ENCODE peak calls at places on chromosomes 12 and 14, in five cellular contexts. P, D, K, J and I are unnamed samples.

GRCh38 chr14:23106747-23107045 is 1.9 kb upstream of the CIROP start:
- DNase-seq in P (no peak), D (no peak), K (no peak), J (no peak), I (no peak)

GRCh38 chr12:10641735-10642500 is 28.5 kb upstream of the MAGOHB start:
- DNase-seq in P (no peak), D (no peak), K (no peak), J (no peak), I (no peak)

GRCh38 chr14:34937442-34937841 is 45.4 kb upstream of the SRP54 start:
- DNase-seq in P (no peak), D (no peak), K (no peak), J (no peak), I (no peak)

GRCh38 chr14:45199246-45199645 is 53.8 kb downstream of the MIS18BP1 start:
- DNase-seq in P (no peak), D (no peak), K (no peak), J (no peak), I (no peak)

GRCh38 chr12:3436496-3437060 is 54.4 kb upstream of the PRMT8 start:
- DNase-seq in P (no peak), D (no peak), K (no peak), J (no peak), I (no peak)

GRCh38 chr14:73167727-73168126 is 31.4 kb downstream of the PSEN1 start:
- DNase-seq in P (no peak), D (no peak), K (no peak), J (no peak), I (no peak)

GRCh38 chr12:48980389-48980952 is 2.3 kb downstream of the WNT1 start:
- DNase-seq in P (peak), D (no peak), K (no peak), J (no peak), I (peak)

GRCh38 chr14:104184911-104185499 is 46.6 kb downstream of the KIF26A start:
- DNase-seq in P (peak), D (peak), K (no peak), J (no peak), I (no peak)

GRCh38 chr14:91383439-91383838 is 34.2 kb downstream of the CCDC88C start:
- DNase-seq in P (no peak), D (no peak), K (no peak), J (no peak), I (no peak)

GRCh38 chr12:10069099-10069498 is 29.7 kb downstream of the CLEC1A start:
- DNase-seq in P (no peak), D (no peak), K (no peak), J (no peak), I (no peak)

GRCh38 chr12:94725375-94726168 is 75.2 kb upstream of the TMCC3 start:
- DNase-seq in P (peak), D (no peak), K (no peak), J (peak), I (peak)

GRCh38 chr14:26606729-26607128 is 8.9 kb upstream of the NOVA1 start:
- DNase-seq in P (no peak), D (no peak), K (no peak), J (no peak), I (no peak)

GRCh38 chr12:40137252-40137651 is 31.4 kb upstream of the SLC2A13 start:
- DNase-seq in P (no peak), D (no peak), K (no peak), J (no peak), I (peak)

GRCh38 chr14:23237772-23238594 is at the start of gene RNF212B:
- DNase-seq in P (peak), D (peak), K (peak), J (peak), I (peak)

GRCh38 chr12:120488057-120488660 is 7.8 kb upstream of the DYNLL1 start:
- DNase-seq in P (no peak), D (no peak), K (no peak), J (no peak), I (no peak)

GRCh38 chr12:124536613-124537012 is 30.8 kb downstream of the NCOR2 start:
- DNase-seq in P (no peak), D (no peak), K (no peak), J (no peak), I (no peak)

GRCh38 chr14:92846162-92846897 is 52.2 kb downstream of the GOLGA5 start:
- DNase-seq in P (no peak), D (no peak), K (no peak), J (no peak), I (no peak)

GRCh38 chr14:52950410-52950897 is 396 bp downstream of the FERMT2 start:
- DNase-seq in P (peak), D (peak), K (peak), J (peak), I (no peak)

GRCh38 chr12:47820631-47821345 is 1.1 kb upstream of the HDAC7 start:
- DNase-seq in P (peak), D (peak), K (peak), J (peak), I (no peak)

GRCh38 chr14:78157855-78158436 is 12.2 kb upstream of the NRXN3 start:
- DNase-seq in P (peak), D (no peak), K (no peak), J (no peak), I (peak)

GRCh38 chr12:124740691-124741137 is 123.0 kb downstream of the SCARB1 start:
- DNase-seq in P (peak), D (no peak), K (no peak), J (no peak), I (no peak)

GRCh38 chr14:78593949-78594348 is 423.8 kb downstream of the NRXN3 start:
- DNase-seq in P (no peak), D (no peak), K (no peak), J (no peak), I (no peak)

GRCh38 chr12:50222275-50222783 is 55.2 kb upstream of the CERS5 start:
- DNase-seq in P (peak), D (peak), K (peak), J (peak), I (peak)

GRCh38 chr14:86654558-86655184 is 1124.7 kb downstream of the FLRT2 start:
- DNase-seq in P (peak), D (peak), K (no peak), J (no peak), I (peak)

GRCh38 chr12:4489551-4489950 is 43.9 kb upstream of the FGF6 start:
- DNase-seq in P (no peak), D (no peak), K (no peak), J (no peak), I (no peak)

GRCh38 chr14:89012272-89013097 is 188.0 kb downstream of the TTC8 start:
- DNase-seq in P (peak), D (no peak), K (no peak), J (no peak), I (no peak)

GRCh38 chr12:93192878-93193277 is 184.8 kb upstream of the NUDT4 start:
- DNase-seq in P (no peak), D (no peak), K (no peak), J (no peak), I (no peak)

GRCh38 chr12:753401-754237 is 1.2 kb downstream of the WNK1 start:
- DNase-seq in P (peak), D (peak), K (peak), J (peak), I (no peak)

GRCh38 chr12:48917857-48918537 is 7.3 kb downstream of the FKBP11 start:
- DNase-seq in P (no peak), D (no peak), K (no peak), J (no peak), I (peak)

GRCh38 chr12:115320967-115321366 is 637.0 kb upstream of the TBX3 start:
- DNase-seq in P (no peak), D (peak), K (no peak), J (no peak), I (no peak)

GRCh38 chr12:26658991-26659390 is 174.0 kb downstream of the ITPR2 start:
- DNase-seq in P (no peak), D (no peak), K (no peak), J (no peak), I (no peak)

GRCh38 chr12:98901189-98901588 is 256.1 kb downstream of the APAF1 start:
- DNase-seq in P (peak), D (no peak), K (no peak), J (no peak), I (no peak)

GRCh38 chr12:78096909-78097597 is 266.4 kb downstream of the NAV3 start:
- DNase-seq in P (no peak), D (no peak), K (no peak), J (no peak), I (no peak)

GRCh38 chr12:2642176-2642892 is 152.4 kb upstream of the FKBP4 start:
- DNase-seq in P (no peak), D (no peak), K (no peak), J (no peak), I (peak)

GRCh38 chr12:27123642-27124041 is 41.3 kb upstream of the C12orf71 start:
- DNase-seq in P (peak), D (no peak), K (no peak), J (no peak), I (peak)

GRCh38 chr14:21268612-21269251 is 510 bp downstream of the HNRNPC start:
- DNase-seq in P (peak), D (no peak), K (no peak), J (peak), I (peak)

GRCh38 chr12:70254846-70255245 is 11.6 kb downstream of the CNOT2 start:
- DNase-seq in P (no peak), D (no peak), K (no peak), J (no peak), I (no peak)

GRCh38 chr12:70258605-70259403 is 15.6 kb downstream of the CNOT2 start:
- DNase-seq in P (peak), D (no peak), K (no peak), J (no peak), I (no peak)

GRCh38 chr12:70254225-70254624 is 11.0 kb downstream of the CNOT2 start:
- DNase-seq in P (no peak), D (no peak), K (no peak), J (no peak), I (no peak)

GRCh38 chr12:70252832-70253231 is 9.6 kb downstream of the CNOT2 start:
- DNase-seq in P (no peak), D (no peak), K (no peak), J (no peak), I (no peak)

GRCh38 chr12:70255311-70255710 is 12.1 kb downstream of the CNOT2 start:
- DNase-seq in P (no peak), D (no peak), K (no peak), J (no peak), I (no peak)
- H3K4me3 ChIP-seq in P (no peak), D (no peak), K (no peak), J (no peak), I (no peak)

GRCh38 chr12:109968032-109968420 is 28.1 kb downstream of the GIT2 start:
- DNase-seq in P (no peak), D (no peak), K (no peak), J (no peak), I (no peak)
- H3K4me3 ChIP-seq in P (no peak), D (no peak), K (no peak), J (no peak), I (no peak)

DNA sequence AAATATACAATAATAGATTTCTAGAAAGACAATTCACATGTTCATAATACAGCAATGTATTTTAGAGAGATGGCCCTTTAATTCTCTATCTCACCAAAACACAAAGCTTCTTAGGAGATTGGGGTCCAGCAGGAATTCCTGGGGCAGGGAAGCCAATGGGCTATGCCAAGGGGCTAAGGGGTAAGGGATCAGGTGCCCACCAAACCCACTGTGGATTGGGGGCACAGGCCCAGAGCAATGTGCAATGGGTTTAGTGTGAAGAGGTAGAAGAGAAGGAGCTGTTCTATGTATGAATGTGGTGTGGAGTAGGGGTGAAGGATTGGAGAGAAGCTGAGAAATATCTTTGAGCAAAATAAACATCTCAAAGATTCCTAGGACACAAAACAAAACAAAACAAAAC is 2.6 kb downstream of the HOXC13 start:
- DNase-seq in P (no peak), D (no peak), K (no peak), J (no peak), I (no peak)
- H3K4me3 ChIP-seq in P (no peak), D (no peak), K (peak), J (no peak), I (no peak)

GRCh38 chr14:95515523-95516517 is 630 bp downstream of the SYNE3 start:
- DNase-seq in P (peak), D (peak), K (peak), J (peak), I (no peak)

GRCh38 chr14:95513261-95513660 is 3.2 kb downstream of the SYNE3 start:
- DNase-seq in P (no peak), D (no peak), K (peak), J (no peak), I (no peak)

GRCh38 chr14:95515080-95515489 is 1.4 kb downstream of the SYNE3 start:
- DNase-seq in P (no peak), D (peak), K (peak), J (no peak), I (no peak)

GRCh38 chr14:95516554-95517209 is at the start of gene SYNE3:
- DNase-seq in P (no peak), D (peak), K (peak), J (peak), I (no peak)

GRCh38 chr14:95514131-95515079 is 2.0 kb downstream of the SYNE3 start:
- DNase-seq in P (peak), D (no peak), K (peak), J (no peak), I (no peak)
- H3K4me3 ChIP-seq in P (no peak), D (peak), K (peak), J (no peak), I (no peak)

GRCh38 chr14:58645641-58646040 is 7.9 kb downstream of the DACT1 start:
- DNase-seq in P (no peak), D (no peak), K (no peak), J (no peak), I (no peak)
- H3K4me3 ChIP-seq in P (no peak), D (no peak), K (no peak), J (no peak), I (no peak)

DNA sequence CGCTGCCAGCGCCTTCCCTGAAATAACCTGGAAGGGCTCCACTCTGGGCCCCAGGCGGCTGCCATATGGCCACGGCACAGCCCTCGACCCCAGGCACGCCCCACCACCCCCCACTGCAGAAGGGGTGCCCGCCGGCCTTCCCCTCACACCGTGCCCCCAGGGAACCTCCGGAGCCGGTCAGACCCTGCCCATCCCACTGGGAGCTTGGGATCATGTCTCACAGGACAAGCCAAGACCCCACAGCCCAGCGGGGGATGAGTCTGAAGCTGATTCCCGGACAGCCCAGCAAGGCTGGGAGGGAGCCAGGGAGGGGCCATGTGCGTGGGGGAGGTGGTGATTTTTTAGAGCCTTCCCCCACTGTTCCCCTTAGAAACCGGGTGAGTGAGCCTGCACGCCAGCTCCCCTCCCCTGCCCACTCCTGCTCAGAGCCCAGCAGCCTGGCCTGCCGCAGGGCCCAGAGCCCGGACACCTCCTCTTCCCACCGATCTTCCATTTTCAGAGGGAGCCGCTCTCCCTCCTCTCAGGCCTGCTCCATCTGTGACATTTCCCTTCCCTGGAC is 1.4 kb downstream of the RIMBP2 start:
- DNase-seq in P (peak), D (no peak), K (no peak), J (no peak), I (no peak)
- H3K4me3 ChIP-seq in P (peak), D (peak), K (peak), J (peak), I (no peak)

GRCh38 chr12:25186038-25186787 is 8.7 kb downstream of the DNAI7 start:
- DNase-seq in P (no peak), D (no peak), K (no peak), J (no peak), I (no peak)
- H3K4me3 ChIP-seq in P (no peak), D (no peak), K (no peak), J (no peak), I (no peak)

DNA sequence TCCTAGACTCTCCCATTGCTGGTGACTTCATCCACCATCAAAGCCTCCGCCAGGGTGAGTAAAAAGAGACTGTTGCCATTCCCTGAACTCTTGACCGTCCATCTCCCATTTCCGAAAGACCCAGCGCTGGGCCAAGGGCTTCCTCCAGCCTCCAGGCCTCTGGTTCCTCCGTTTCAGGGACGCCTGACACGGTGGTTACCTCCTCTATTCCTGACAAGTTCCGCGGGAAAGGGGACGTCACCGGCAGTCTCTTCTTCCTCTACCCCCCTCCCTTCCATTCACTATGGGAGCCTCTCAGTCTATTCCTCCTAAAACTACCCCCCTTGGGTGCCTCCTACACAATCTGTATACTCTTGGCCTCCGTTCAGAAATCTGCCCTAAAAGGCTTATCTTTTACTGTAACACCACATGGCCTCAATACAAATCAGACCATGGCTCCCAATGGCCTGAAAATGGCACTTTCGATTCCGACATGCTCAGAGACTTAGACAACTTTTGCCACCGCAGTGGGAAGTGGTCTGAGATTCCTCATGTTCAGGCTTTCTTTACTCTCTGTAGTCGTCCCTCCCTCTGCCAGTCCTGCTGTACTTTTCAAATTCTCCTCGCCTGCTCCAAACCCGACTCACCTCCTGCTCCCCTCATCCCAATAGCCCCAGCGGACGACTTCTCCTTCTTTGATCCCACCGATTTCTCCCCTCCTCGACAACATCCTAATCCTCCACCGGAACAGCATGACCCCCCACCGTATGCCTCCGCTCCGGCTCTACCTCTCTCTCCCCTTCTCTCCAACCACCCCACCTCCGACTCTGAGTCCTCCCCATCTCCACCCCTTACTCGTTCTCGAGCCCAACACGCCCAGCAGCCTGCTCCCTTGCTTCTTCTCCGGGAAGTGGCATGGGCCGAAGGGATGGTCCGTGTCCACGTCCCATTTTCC is 70.4 kb downstream of the MOK start:
- DNase-seq in P (no peak), D (no peak), K (no peak), J (no peak), I (no peak)
- H3K4me3 ChIP-seq in P (no peak), D (peak), K (peak), J (no peak), I (no peak)